ENCODE peak calls at places on chromosomes 6 and 20, in seven cellular contexts. W is HCT116, P is HepG2, I is SK-N-SH, S is GM12878, T is H1, D is K562. C is an unnamed sample.
A peak's percentile ranks its signal among the peaks of the same experiment; 100 is the strongest.

GRCh38 chr20:20731945-20732296 is 19.5 kb upstream of the RALGAPA2 start:
- DNase-seq in W (no peak), P (no peak), I (no peak), S (no peak), T (no peak), D (no peak), C (no peak)

GRCh38 chr20:19692685-19693119 is 65.4 kb upstream of the RIN2 start:
- DNase-seq in W (peak; percentile 37), P (peak; percentile 37), I (peak; percentile 58), S (no peak), T (peak; percentile 19), D (peak; percentile 48), C (peak; percentile 33)

GRCh38 chr20:1287787-1288569 is 21.9 kb downstream of the SNPH start:
- DNase-seq in W (no peak), P (no peak), I (no peak), S (no peak), T (no peak), D (no peak), C (no peak)

GRCh38 chr6:79984261-79984660 is 20.2 kb upstream of the TTK start:
- DNase-seq in W (peak; percentile 16), P (peak; percentile 14), I (no peak), S (no peak), T (no peak), D (no peak), C (peak; percentile 58)

GRCh38 chr6:1678201-1678600 is 68.5 kb downstream of the FOXC1 start:
- DNase-seq in W (no peak), P (no peak), I (no peak), S (no peak), T (no peak), D (no peak), C (no peak)

GRCh38 chr6:163200299-163201093 is 214.0 kb upstream of the QKI start:
- DNase-seq in W (no peak), P (no peak), I (no peak), S (no peak), T (no peak), D (no peak), C (no peak)

GRCh38 chr6:99521557-99522286 is 6.5 kb upstream of the USP45 start:
- DNase-seq in W (no peak), P (peak; percentile 6), I (no peak), S (no peak), T (no peak), D (no peak), C (peak; percentile 6)

GRCh38 chr6:22906091-22906549 is 336.8 kb downstream of the HDGFL1 start:
- DNase-seq in W (no peak), P (no peak), I (no peak), S (no peak), T (no peak), D (no peak), C (no peak)

GRCh38 chr20:40977218-40977617 is 51.4 kb upstream of the TOP1 start:
- DNase-seq in W (no peak), P (no peak), I (no peak), S (no peak), T (no peak), D (no peak), C (no peak)

GRCh38 chr6:36285187-36285612 is 15.3 kb downstream of the PNPLA1 start:
- DNase-seq in W (no peak), P (no peak), I (peak; percentile 94), S (no peak), T (peak; percentile 19), D (peak; percentile 57), C (no peak)

GRCh38 chr6:63640062-63640461 is 4.5 kb downstream of the PHF3 start:
- DNase-seq in W (no peak), P (no peak), I (no peak), S (no peak), T (no peak), D (no peak), C (no peak)

GRCh38 chr20:39829713-39830112 is 859.3 kb downstream of the MAFB start:
- DNase-seq in W (no peak), P (no peak), I (no peak), S (peak; percentile 72), T (no peak), D (no peak), C (no peak)

GRCh38 chr6:6816716-6817115 is 228.2 kb downstream of the LY86 start:
- DNase-seq in W (no peak), P (no peak), I (no peak), S (no peak), T (no peak), D (no peak), C (no peak)

GRCh38 chr6:49305010-49305409 is 158.0 kb downstream of the MMUT start:
- DNase-seq in W (no peak), P (no peak), I (no peak), S (no peak), T (no peak), D (no peak), C (no peak)

GRCh38 chr6:41644297-41644879 is 6.1 kb downstream of the MDFI start:
- DNase-seq in W (no peak), P (peak; percentile 43), I (no peak), S (no peak), T (no peak), D (no peak), C (no peak)

GRCh38 chr6:137692806-137693205 is 174.3 kb upstream of the TNFAIP3 start:
- DNase-seq in W (no peak), P (no peak), I (no peak), S (no peak), T (no peak), D (no peak), C (no peak)

GRCh38 chr6:14799928-14800327 is 445.9 kb upstream of the JARID2 start:
- DNase-seq in W (peak; percentile 89), P (peak; percentile 50), I (peak; percentile 51), S (peak; percentile 34), T (no peak), D (peak; percentile 85), C (peak; percentile 87)

GRCh38 chr20:32493356-32493755 is 91.8 kb downstream of the NOL4L start:
- DNase-seq in W (no peak), P (no peak), I (no peak), S (no peak), T (no peak), D (no peak), C (no peak)

GRCh38 chr6:34484899-34485298 is 19.0 kb downstream of the PACSIN1 start:
- DNase-seq in W (peak; percentile 28), P (no peak), I (no peak), S (peak; percentile 8), T (no peak), D (peak; percentile 81), C (no peak)

GRCh38 chr6:161010418-161010817 is 18.8 kb downstream of the MAP3K4 start:
- DNase-seq in W (no peak), P (no peak), I (no peak), S (no peak), T (no peak), D (no peak), C (no peak)

DNA sequence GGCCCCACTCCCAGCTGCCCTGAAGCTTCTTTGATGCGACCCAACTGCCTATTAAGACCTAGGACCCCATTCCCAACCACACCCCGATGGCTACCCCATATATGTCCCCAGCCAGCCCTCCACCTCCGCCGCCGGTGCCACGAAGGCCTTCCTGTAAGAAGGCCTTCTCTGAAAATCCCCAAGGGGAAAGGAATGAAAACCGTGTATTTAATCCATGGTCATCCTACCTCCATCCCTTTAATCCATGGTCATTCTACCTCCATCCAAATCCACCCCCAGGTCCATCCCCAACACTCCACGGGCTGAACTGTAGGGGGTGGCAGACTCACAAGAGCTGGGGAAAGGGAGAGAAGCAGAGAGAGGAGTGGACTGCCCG is 545 bp upstream of the VSX1 start:
- DNase-seq in W (no peak), P (no peak), I (peak; percentile 51), S (no peak), T (no peak), D (no peak), C (no peak)
- TF ChIP-seq JUND in W (no peak), P (no peak), I (no peak), S (no peak), T (no peak), D (no peak), C (no peak)

DNA sequence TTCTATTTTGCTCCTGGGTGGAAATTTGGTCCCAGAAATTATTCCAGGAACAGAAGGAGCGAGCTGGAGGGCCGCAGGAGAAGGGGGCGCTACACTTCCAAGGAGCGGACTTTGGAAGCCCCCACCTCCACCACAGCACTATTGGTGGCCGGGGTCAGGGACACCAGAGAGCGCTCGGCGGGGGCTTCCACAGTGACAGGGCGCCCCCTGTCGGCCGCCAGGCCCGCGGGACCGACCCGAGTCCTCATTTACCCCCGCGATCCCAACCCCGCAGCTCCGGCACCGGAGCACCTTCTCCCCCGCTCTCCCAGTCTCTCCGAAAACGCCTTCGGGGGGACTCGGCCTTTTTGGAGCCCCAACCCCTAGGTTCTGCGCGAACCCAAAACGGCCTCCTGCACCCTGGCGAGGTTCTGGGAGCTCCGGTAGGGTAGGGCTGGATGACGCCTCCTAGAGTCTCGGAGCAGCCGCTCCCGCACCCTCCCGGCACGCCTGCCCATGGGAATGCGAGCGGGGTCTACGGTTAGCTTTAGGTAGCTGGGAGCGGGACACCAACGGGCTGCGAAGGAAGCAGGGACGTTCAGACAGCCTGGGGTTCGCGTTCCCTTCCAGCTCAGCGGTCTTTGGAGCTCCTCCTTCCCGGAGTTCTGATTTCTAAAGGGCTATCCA is 2.4 kb upstream of the FOXA2 start:
- DNase-seq in W (no peak), P (peak; percentile 56), I (peak; percentile 74), S (no peak), T (no peak), D (peak; percentile 72), C (peak; percentile 5)
- TF ChIP-seq JUND in W (no peak), P (no peak), I (no peak), S (no peak), T (no peak), D (no peak), C (no peak)

GRCh38 chr6:90024633-90025032 is 130.4 kb downstream of the GJA10 start:
- DNase-seq in W (no peak), P (no peak), I (no peak), S (no peak), T (no peak), D (no peak), C (no peak)

GRCh38 chr6:90028080-90028778 is 134.0 kb downstream of the GJA10 start:
- DNase-seq in W (no peak), P (no peak), I (peak; percentile 8), S (no peak), T (no peak), D (no peak), C (no peak)

GRCh38 chr6:90026216-90026615 is 131.9 kb downstream of the GJA10 start:
- DNase-seq in W (no peak), P (no peak), I (no peak), S (no peak), T (no peak), D (no peak), C (no peak)

GRCh38 chr6:90027004-90027403 is 132.7 kb downstream of the GJA10 start:
- DNase-seq in W (no peak), P (no peak), I (no peak), S (no peak), T (no peak), D (no peak), C (no peak)

GRCh38 chr6:90025418-90026089 is 131.3 kb downstream of the GJA10 start:
- DNase-seq in W (peak; percentile 3), P (no peak), I (peak; percentile 59), S (no peak), T (no peak), D (no peak), C (no peak)
- TF ChIP-seq JUND in W (peak; percentile 47), P (no peak), I (peak; percentile 99), S (no peak), T (no peak), D (peak; percentile 36), C (no peak)

DNA sequence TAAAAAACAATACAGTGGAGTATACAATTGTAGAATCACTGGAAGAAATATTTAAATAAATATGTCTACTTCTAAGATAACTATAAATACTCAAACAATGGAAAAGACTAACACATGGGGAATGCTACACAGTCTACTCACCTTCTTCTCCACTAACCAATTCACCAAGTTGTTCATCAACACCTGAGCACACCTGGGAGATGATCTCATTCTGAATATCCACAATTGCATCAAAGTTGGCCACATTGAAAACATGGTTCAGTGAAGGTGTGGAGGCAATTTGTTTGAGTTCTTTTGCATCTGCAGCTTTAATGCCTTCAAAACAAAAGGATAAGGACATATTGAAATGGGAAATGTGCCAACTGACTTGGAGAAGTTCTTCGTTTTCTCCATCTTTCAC is 17.6 kb downstream of the COL12A1 start:
- DNase-seq in W (no peak), P (no peak), I (no peak), S (no peak), T (no peak), D (no peak), C (no peak)
- TF ChIP-seq JUND in W (no peak), P (no peak), I (no peak), S (no peak), T (no peak), D (no peak), C (no peak)

C was measured in T47D.